ENCODE peak calls at places on chromosomes 13 and 19, in five cellular contexts. H, P, D, A and U are unnamed samples.

GRCh38 chr19:4609878-4610511 is 29.3 kb upstream of the TNFAIP8L1 start:
- DNase-seq in H (no peak), A (no peak), P (no peak), D (no peak), U (no peak)

GRCh38 chr19:51079486-51080110 is 3.1 kb downstream of the KLK14 start:
- DNase-seq in D (no peak), A (no peak), P (no peak), H (peak), U (no peak)

GRCh38 chr13:110424596-110425443 is 117.7 kb downstream of the COL4A2 start:
- DNase-seq in A (no peak), H (no peak), P (no peak), D (no peak), U (peak)

GRCh38 chr19:49514151-49514550 is 1.7 kb downstream of the FCGRT start:
- DNase-seq in A (no peak), D (no peak), H (no peak), P (no peak), U (no peak)

GRCh38 chr13:112447761-112448603 is 71.8 kb downstream of the SPACA7 start:
- DNase-seq in P (no peak), D (no peak), H (no peak), A (no peak), U (no peak)

GRCh38 chr19:50657672-50658437 is 8.6 kb downstream of the C19orf81 start:
- DNase-seq in D (peak), A (peak), P (peak), H (peak), U (peak)

GRCh38 chr13:77779461-77780272 is 82.2 kb downstream of the SLAIN1 start:
- DNase-seq in A (no peak), D (peak), P (peak), H (peak), U (no peak)

GRCh38 chr13:104832265-104832664 is 1703.2 kb downstream of the EFNB2 start:
- DNase-seq in A (no peak), P (no peak), H (no peak), D (no peak), U (no peak)

GRCh38 chr19:43774103-43774939 is 6.5 kb downstream of the KCNN4 start:
- DNase-seq in H (no peak), P (no peak), A (no peak), D (peak), U (no peak)

GRCh38 chr19:51368366-51369282 is at the start of gene CLDND2:
- DNase-seq in A (no peak), D (no peak), H (no peak), P (no peak), U (no peak)

GRCh38 chr13:113856716-113857065 is 7.2 kb downstream of the GAS6 start:
- DNase-seq in A (no peak), H (no peak), D (peak), P (no peak), U (no peak)

GRCh38 chr13:71879945-71880344 is 12.9 kb upstream of the DACH1 start:
- DNase-seq in H (no peak), A (no peak), D (no peak), P (no peak), U (no peak)

GRCh38 chr19:10384580-10384979 is 4.2 kb upstream of the TYK2 start:
- DNase-seq in P (no peak), A (no peak), D (no peak), H (no peak), U (no peak)

GRCh38 chr19:42270346-42271044 is 1.4 kb downstream of the CIC start:
- DNase-seq in A (no peak), P (no peak), H (no peak), D (peak), U (peak)

GRCh38 chr13:24161010-24161775 is 673 bp downstream of the SPATA13 start:
- DNase-seq in D (peak), H (no peak), A (peak), P (no peak), U (no peak)

GRCh38 chr13:59024434-59024833 is 1139.3 kb downstream of the DIAPH3 start:
- DNase-seq in A (no peak), H (no peak), D (no peak), P (no peak), U (no peak)

GRCh38 chr13:99103536-99103935 is 97.1 kb upstream of the UBAC2 start:
- DNase-seq in P (no peak), D (peak), H (no peak), A (no peak), U (no peak)